ENCODE peak calls at places on chromosomes 16 and 17, in four cellular contexts. J is CD4-positive, alpha-beta T cell; T is bronchial epithelial cell; H is neural crest cell. I is an unnamed sample.
A peak's percentile ranks its signal among the peaks of the same experiment; 100 is the strongest.

GRCh38 chr16:17321824-17322223 is 148.9 kb downstream of the XYLT1 start:
- DNase-seq in T (no peak), H (no peak), J (no peak), I (no peak)

GRCh38 chr17:52145496-52145895 is 13.0 kb downstream of the CA10 start:
- DNase-seq in T (peak; percentile 92), H (no peak), J (no peak), I (no peak)

GRCh38 chr17:79658811-79659207 is 48.0 kb upstream of the RBFOX3 start:
- DNase-seq in T (peak; percentile 4), H (peak; percentile 39), J (no peak), I (no peak)

GRCh38 chr16:7504844-7505243 is 172.2 kb downstream of the RBFOX1 start:
- DNase-seq in T (no peak), J (no peak), H (no peak), I (no peak)

GRCh38 chr16:2966803-2967184 is 2.4 kb upstream of the PAQR4 start:
- DNase-seq in T (no peak), H (no peak), J (no peak), I (no peak)

GRCh38 chr17:8849311-8850041 is 18.0 kb downstream of the PIK3R6 start:
- DNase-seq in J (no peak), T (no peak), H (no peak), I (no peak)

GRCh38 chr17:30379303-30380105 is 777 bp downstream of the CPD start:
- DNase-seq in J (peak; percentile 5), T (no peak), H (no peak), I (peak; percentile 32)

GRCh38 chr16:50446861-50447260 is 78.1 kb upstream of the BRD7 start:
- DNase-seq in H (no peak), T (no peak), J (no peak), I (no peak)

GRCh38 chr17:34163681-34164080 is 91.4 kb upstream of the CCL2 start:
- DNase-seq in H (no peak), J (no peak), T (no peak), I (no peak)

GRCh38 chr17:79362086-79362995 is 248.5 kb downstream of the RBFOX3 start:
- DNase-seq in T (no peak), J (no peak), H (no peak), I (no peak)

GRCh38 chr17:14361945-14362508 is 61.1 kb downstream of the HS3ST3B1 start:
- DNase-seq in T (no peak), H (no peak), J (no peak), I (no peak)

GRCh38 chr17:80103061-80103481 is 1.7 kb downstream of the GAA start:
- DNase-seq in H (no peak), T (peak; percentile 44), J (no peak), I (no peak)

GRCh38 chr16:55470533-55471371 is 8.2 kb upstream of the MMP2 start:
- DNase-seq in J (no peak), T (peak; percentile 27), H (no peak), I (no peak)

GRCh38 chr16:23537390-23537789 is 19.8 kb downstream of the EARS2 start:
- DNase-seq in H (no peak), J (no peak), T (no peak), I (no peak)

GRCh38 chr16:89446136-89446974 is 44.0 kb downstream of the ANKRD11 start:
- DNase-seq in T (no peak), H (no peak), J (no peak), I (no peak)

GRCh38 chr17:520447-521167 is 168.0 kb upstream of the RPH3AL start:
- DNase-seq in J (no peak), T (no peak), H (no peak), I (no peak)

GRCh38 chr16:79272141-79272577 is 328.4 kb downstream of the MAF start:
- DNase-seq in J (peak; percentile 42), T (no peak), H (no peak), I (no peak)

DNA sequence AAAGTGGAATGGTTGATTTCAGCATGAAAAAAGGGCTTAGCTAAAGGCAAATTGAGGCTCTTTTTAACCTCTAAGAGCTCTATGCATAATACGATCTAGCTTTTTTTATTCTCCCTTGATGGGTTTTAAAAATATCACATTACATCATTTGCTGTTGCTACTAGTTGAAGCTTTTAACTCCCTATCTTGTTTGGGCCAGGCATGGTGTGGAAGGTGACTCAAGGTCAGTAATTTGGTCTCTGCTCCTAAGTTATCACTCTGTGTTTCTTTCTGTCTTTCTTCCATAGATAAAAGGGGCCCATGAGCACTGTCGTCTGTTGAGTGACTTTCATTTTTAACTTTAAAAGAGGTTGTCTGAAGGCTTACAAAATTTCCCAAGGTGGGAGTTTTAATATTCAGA is 58.1 kb upstream of the GOT2 start:
- DNase-seq in T (no peak), H (no peak), J (no peak), I (no peak)
- TF ChIP-seq CTCF in T (no peak), H (no peak), J (no peak), I (no peak)

GRCh38 chr17:7555320-7555948 is 3.1 kb upstream of the TNFSF13 start:
- DNase-seq in H (no peak), J (no peak), T (no peak), I (no peak)
- TF ChIP-seq CTCF in H (peak; percentile 31), J (no peak), T (no peak), I (no peak)

DNA sequence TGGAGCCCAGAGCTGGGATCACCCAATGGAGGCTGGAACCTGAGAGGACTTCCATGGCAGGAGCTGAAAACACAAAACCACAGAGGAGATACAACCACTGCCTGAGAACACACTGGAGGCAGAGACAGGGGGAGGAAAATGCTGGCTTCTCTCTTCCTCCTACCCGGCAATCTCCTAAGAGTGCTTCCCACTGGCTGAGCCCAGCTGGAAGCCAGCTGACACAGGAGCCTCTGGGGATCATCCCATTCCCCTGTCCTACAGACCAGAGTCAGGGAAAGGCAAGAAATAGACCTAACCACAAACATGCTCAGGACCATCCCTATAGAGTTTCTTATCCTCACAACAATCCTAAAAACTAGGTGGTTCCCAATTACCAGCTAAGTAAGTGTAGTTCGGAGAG is 112.4 kb upstream of the CDH5 start:
- DNase-seq in H (no peak), J (no peak), T (no peak), I (no peak)
- TF ChIP-seq CTCF in H (no peak), J (no peak), T (no peak), I (no peak)

DNA sequence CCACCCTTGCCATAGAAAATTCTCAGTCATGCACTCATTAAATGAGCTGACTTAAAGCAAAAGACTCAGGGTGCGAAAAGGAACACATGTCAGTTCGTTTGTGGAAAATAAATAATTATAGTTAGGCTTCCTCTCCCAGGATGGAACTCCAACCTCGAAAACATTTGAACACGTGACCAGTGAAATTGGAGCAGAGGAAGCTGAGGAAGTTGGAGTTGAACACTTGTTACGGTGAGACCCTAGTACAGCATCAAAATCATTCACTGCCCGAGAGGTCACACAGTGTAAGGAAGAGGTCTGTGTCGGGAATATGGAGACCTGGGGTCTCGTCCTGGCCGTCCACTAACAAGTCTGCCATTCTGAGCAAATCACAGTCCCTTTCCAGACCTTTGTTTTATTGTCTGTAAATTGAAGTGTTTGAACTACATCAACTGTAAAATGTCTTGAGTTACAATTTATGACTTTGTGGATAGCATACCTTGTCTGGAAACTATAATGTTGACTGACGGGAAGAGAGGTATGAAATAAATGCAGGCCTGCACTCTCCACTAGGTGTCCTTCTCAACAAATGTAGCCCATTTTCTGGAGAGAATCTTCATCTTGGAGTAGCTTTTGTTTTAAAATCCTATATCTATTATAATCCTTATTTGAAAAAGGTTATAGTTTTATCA is 7.7 kb downstream of the PSMD7 start:
- DNase-seq in J (no peak), T (no peak), H (no peak), I (no peak)
- TF ChIP-seq CTCF in J (peak; percentile 26), T (peak; percentile 29), H (peak; percentile 60), I (no peak)

GRCh38 chr17:49994085-49995054 is 654 bp downstream of the DLX3 start:
- DNase-seq in J (no peak), H (no peak), T (no peak), I (peak; percentile 27)
- TF ChIP-seq CTCF in J (no peak), H (no peak), T (no peak), I (no peak)

GRCh38 chr17:67374329-67375053 is 2.6 kb upstream of the PITPNC1 start:
- DNase-seq in J (peak; percentile 88), H (peak; percentile 88), T (peak; percentile 66), I (peak; percentile 76)
- TF ChIP-seq CTCF in J (peak; percentile 87), H (peak; percentile 89), T (peak; percentile 91), I (no peak)

GRCh38 chr17:74380086-74380958 is 13.0 kb downstream of the GPR142 start:
- DNase-seq in T (peak; percentile 79), J (no peak), H (no peak), I (no peak)
- TF ChIP-seq CTCF in T (peak; percentile 53), J (no peak), H (no peak), I (no peak)

GRCh38 chr16:12896562-12896961 is 4.8 kb upstream of the SHISA9 start:
- DNase-seq in T (peak; percentile 10), J (no peak), H (peak; percentile 25), I (no peak)
- TF ChIP-seq CTCF in T (no peak), J (no peak), H (peak; percentile 71), I (no peak)

GRCh38 chr17:41483991-41484826 is 3.3 kb upstream of the KRT35 start:
- DNase-seq in J (no peak), T (no peak), H (no peak), I (no peak)
- TF ChIP-seq CTCF in J (no peak), T (no peak), H (no peak), I (no peak)

DNA sequence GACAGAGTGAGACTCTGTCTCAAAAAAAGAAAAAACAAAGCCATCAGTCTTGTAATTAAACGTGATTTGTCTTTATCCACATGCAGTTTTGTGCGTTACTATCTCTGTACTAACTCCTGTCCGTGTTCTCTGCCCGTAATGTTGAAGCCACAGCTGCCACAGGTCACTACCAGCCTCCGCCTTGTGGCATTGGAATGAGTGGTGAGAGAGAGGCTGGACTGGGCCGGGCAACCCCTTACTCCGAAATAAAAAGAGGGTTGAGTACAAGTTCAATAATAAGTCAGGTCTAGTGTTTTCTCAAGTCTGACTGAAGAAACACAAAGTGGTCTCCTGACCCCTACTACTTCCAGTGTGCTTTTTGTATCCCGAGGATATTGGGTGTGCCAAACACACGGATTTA is 5.4 kb downstream of the DNAJA3 start:
- DNase-seq in J (no peak), T (no peak), H (no peak), I (no peak)
- TF ChIP-seq CTCF in J (no peak), T (no peak), H (no peak), I (no peak)